ENCODE peak calls at places on chromosomes 2 and 18, in five cellular contexts. One of them, this sample, is unnamed. For H3K4me1, the result is how much of the 10 kb centered on the place peaks cover.

GRCh38 chr2:54589340-54590215 is 133.5 kb downstream of the SPTBN1 start:
- DNase-seq in K562: peak
- DNase-seq in fibroblast of lung: peak
- DNase-seq in mammary epithelial cell: no peak
- DNase-seq in testis: no peak
- DNase-seq in this sample: peak

GRCh38 chr2:170073288-170073687 is 104.7 kb upstream of the MYO3B start:
- DNase-seq in mammary epithelial cell: peak
- DNase-seq in K562: no peak
- DNase-seq in testis: peak
- DNase-seq in fibroblast of lung: peak
- DNase-seq in this sample: no peak

GRCh38 chr2:89763254-89763580 is 1071.7 kb downstream of the RPIA start:
- DNase-seq in testis: no peak
- DNase-seq in mammary epithelial cell: no peak
- DNase-seq in K562: peak
- DNase-seq in fibroblast of lung: no peak
- DNase-seq in this sample: no peak

GRCh38 chr2:64692401-64692800 is 38.7 kb upstream of the SERTAD2 start:
- DNase-seq in fibroblast of lung: peak
- DNase-seq in mammary epithelial cell: no peak
- DNase-seq in K562: no peak
- DNase-seq in testis: no peak
- DNase-seq in this sample: no peak

GRCh38 chr2:120558892-120559291 is 176.8 kb upstream of the GLI2 start:
- DNase-seq in K562: no peak
- DNase-seq in testis: no peak
- DNase-seq in mammary epithelial cell: no peak
- DNase-seq in fibroblast of lung: no peak
- DNase-seq in this sample: no peak

GRCh38 chr2:178860551-178860950 is 53.3 kb upstream of the TTN start:
- DNase-seq in mammary epithelial cell: peak
- DNase-seq in fibroblast of lung: no peak
- DNase-seq in testis: peak
- DNase-seq in K562: no peak
- DNase-seq in this sample: no peak

GRCh38 chr2:191869178-191869577 is 22.3 kb upstream of the CAVIN2 start:
- DNase-seq in K562: peak
- DNase-seq in mammary epithelial cell: no peak
- DNase-seq in fibroblast of lung: peak
- DNase-seq in testis: peak
- DNase-seq in this sample: no peak

GRCh38 chr2:57728691-57729090 is 317.9 kb upstream of the VRK2 start:
- DNase-seq in mammary epithelial cell: no peak
- DNase-seq in fibroblast of lung: no peak
- DNase-seq in testis: no peak
- DNase-seq in K562: no peak
- DNase-seq in this sample: no peak

GRCh38 chr2:65294701-65295100 is 67.1 kb downstream of the ACTR2 start:
- DNase-seq in mammary epithelial cell: no peak
- DNase-seq in testis: no peak
- DNase-seq in fibroblast of lung: no peak
- DNase-seq in K562: peak
- DNase-seq in this sample: no peak

GRCh38 chr18:62030091-62030985 is 137.5 kb upstream of the RNF152 start:
- DNase-seq in mammary epithelial cell: no peak
- DNase-seq in K562: no peak
- DNase-seq in testis: no peak
- DNase-seq in fibroblast of lung: peak
- DNase-seq in this sample: no peak

GRCh38 chr2:112143150-112143549 is 5.0 kb downstream of the FBLN7 start:
- DNase-seq in testis: peak
- DNase-seq in mammary epithelial cell: no peak
- DNase-seq in K562: no peak
- DNase-seq in fibroblast of lung: no peak
- DNase-seq in this sample: no peak

GRCh38 chr2:27887122-27887521 is 3.1 kb downstream of the RBKS start:
- DNase-seq in mammary epithelial cell: no peak
- DNase-seq in fibroblast of lung: no peak
- DNase-seq in testis: no peak
- DNase-seq in K562: no peak
- DNase-seq in this sample: no peak

GRCh38 chr2:4715065-4715464 is 977.1 kb upstream of the SOX11 start:
- DNase-seq in K562: no peak
- DNase-seq in fibroblast of lung: no peak
- DNase-seq in testis: no peak
- DNase-seq in mammary epithelial cell: no peak
- DNase-seq in this sample: no peak

GRCh38 chr2:30436859-30437435 is 10.1 kb upstream of the LCLAT1 start:
- DNase-seq in testis: no peak
- DNase-seq in mammary epithelial cell: no peak
- DNase-seq in fibroblast of lung: no peak
- DNase-seq in K562: no peak
- DNase-seq in this sample: no peak

GRCh38 chr18:28009589-28009988 is 167.3 kb downstream of the CDH2 start:
- DNase-seq in K562: no peak
- DNase-seq in mammary epithelial cell: no peak
- DNase-seq in fibroblast of lung: no peak
- DNase-seq in testis: no peak
- DNase-seq in this sample: no peak

GRCh38 chr2:239471011-239471792 is 70.4 kb upstream of the HDAC4 start:
- DNase-seq in fibroblast of lung: no peak
- DNase-seq in mammary epithelial cell: no peak
- DNase-seq in K562: no peak
- DNase-seq in testis: no peak
- DNase-seq in this sample: peak

GRCh38 chr2:109513749-109514588 is 99.8 kb downstream of the SEPTIN10 start:
- DNase-seq in mammary epithelial cell: peak
- DNase-seq in fibroblast of lung: peak
- DNase-seq in testis: peak
- DNase-seq in K562: no peak
- DNase-seq in this sample: no peak

GRCh38 chr2:23689891-23690290 is 237.0 kb downstream of the ATAD2B start:
- DNase-seq in fibroblast of lung: no peak
- DNase-seq in mammary epithelial cell: no peak
- DNase-seq in testis: no peak
- DNase-seq in K562: no peak
- DNase-seq in this sample: no peak

GRCh38 chr2:143968860-143969259 is 551.1 kb downstream of the ZEB2 start:
- DNase-seq in testis: no peak
- DNase-seq in fibroblast of lung: no peak
- DNase-seq in mammary epithelial cell: peak
- DNase-seq in K562: no peak
- DNase-seq in this sample: no peak

GRCh38 chr2:190328748-190329147 is 9.1 kb upstream of the HIBCH start:
- DNase-seq in mammary epithelial cell: no peak
- DNase-seq in K562: no peak
- DNase-seq in testis: no peak
- DNase-seq in fibroblast of lung: no peak
- DNase-seq in this sample: no peak

GRCh38 chr2:239994086-239994485 is 31.1 kb downstream of the NDUFA10 start:
- DNase-seq in testis: no peak
- DNase-seq in mammary epithelial cell: no peak
- DNase-seq in fibroblast of lung: no peak
- DNase-seq in K562: no peak
- DNase-seq in this sample: no peak

GRCh38 chr2:95025406-95026319 is at the start of gene MAL:
- DNase-seq in testis: no peak
- DNase-seq in K562: peak
- DNase-seq in fibroblast of lung: peak
- DNase-seq in mammary epithelial cell: peak
- DNase-seq in this sample: peak

GRCh38 chr2:201129044-201129505 is 13.1 kb downstream of the CFLAR start:
- DNase-seq in K562: no peak
- DNase-seq in mammary epithelial cell: peak
- DNase-seq in testis: no peak
- DNase-seq in fibroblast of lung: peak
- DNase-seq in this sample: no peak

GRCh38 chr2:2013476-2013875 is 269.2 kb upstream of the PXDN start:
- DNase-seq in testis: no peak
- DNase-seq in mammary epithelial cell: no peak
- DNase-seq in K562: no peak
- DNase-seq in fibroblast of lung: no peak
- DNase-seq in this sample: no peak

GRCh38 chr2:230828272-230828961 is 36.3 kb upstream of the ITM2C start:
- DNase-seq in K562: peak
- DNase-seq in fibroblast of lung: no peak
- DNase-seq in mammary epithelial cell: no peak
- DNase-seq in testis: no peak
- DNase-seq in this sample: no peak

GRCh38 chr2:224517963-224518362 is 67.2 kb downstream of the CUL3 start:
- DNase-seq in mammary epithelial cell: no peak
- DNase-seq in fibroblast of lung: no peak
- DNase-seq in testis: no peak
- DNase-seq in K562: no peak
- DNase-seq in this sample: no peak
- H3K4me1 ChIP-seq in mammary epithelial cell: under half
- H3K4me1 ChIP-seq in fibroblast of lung: under half
- H3K4me1 ChIP-seq in testis: under half
- H3K4me1 ChIP-seq in K562: under half
- H3K4me1 ChIP-seq in this sample: under half

GRCh38 chr2:43341959-43342757 is 115.8 kb upstream of the ZFP36L2 start:
- DNase-seq in fibroblast of lung: no peak
- DNase-seq in mammary epithelial cell: no peak
- DNase-seq in testis: no peak
- DNase-seq in K562: no peak
- DNase-seq in this sample: no peak
- H3K4me1 ChIP-seq in fibroblast of lung: under half
- H3K4me1 ChIP-seq in mammary epithelial cell: under half
- H3K4me1 ChIP-seq in testis: half or more
- H3K4me1 ChIP-seq in K562: under half
- H3K4me1 ChIP-seq in this sample: under half

DNA sequence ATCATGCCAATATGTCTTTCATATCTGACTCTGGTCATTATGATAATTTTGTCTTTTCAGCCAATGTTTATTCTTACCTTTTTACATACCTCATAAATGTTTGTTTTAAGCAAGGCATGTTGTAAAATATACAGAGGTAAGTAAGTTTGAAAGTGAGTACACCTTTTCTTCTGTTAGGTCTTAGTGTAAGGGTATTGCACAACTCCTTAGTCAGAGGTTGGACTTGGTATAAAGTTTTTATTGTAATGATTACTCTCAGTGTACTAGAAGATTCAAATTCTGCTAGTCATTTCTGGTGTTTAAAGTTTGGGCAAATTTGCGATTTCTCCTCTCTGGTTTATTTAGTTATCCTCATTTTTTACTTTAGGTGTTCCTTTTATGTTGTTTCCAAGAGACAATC is 564.3 kb upstream of the FSIP2 start:
- DNase-seq in mammary epithelial cell: no peak
- DNase-seq in testis: no peak
- DNase-seq in K562: no peak
- DNase-seq in fibroblast of lung: no peak
- DNase-seq in this sample: no peak
- H3K4me1 ChIP-seq in mammary epithelial cell: under half
- H3K4me1 ChIP-seq in testis: under half
- H3K4me1 ChIP-seq in K562: under half
- H3K4me1 ChIP-seq in fibroblast of lung: under half
- H3K4me1 ChIP-seq in this sample: under half

GRCh38 chr2:172098650-172099471 is 3.8 kb downstream of the DLX2 start:
- DNase-seq in fibroblast of lung: peak
- DNase-seq in testis: no peak
- DNase-seq in K562: peak
- DNase-seq in mammary epithelial cell: peak
- DNase-seq in this sample: no peak
- H3K4me1 ChIP-seq in fibroblast of lung: under half
- H3K4me1 ChIP-seq in testis: under half
- H3K4me1 ChIP-seq in K562: under half
- H3K4me1 ChIP-seq in mammary epithelial cell: half or more
- H3K4me1 ChIP-seq in this sample: half or more

GRCh38 chr2:218017211-218018053 is 14.6 kb upstream of the TNS1 start:
- DNase-seq in K562: no peak
- DNase-seq in testis: peak
- DNase-seq in mammary epithelial cell: no peak
- DNase-seq in fibroblast of lung: no peak
- DNase-seq in this sample: no peak

GRCh38 chr2:218013289-218013688 is 10.5 kb upstream of the TNS1 start:
- DNase-seq in mammary epithelial cell: no peak
- DNase-seq in fibroblast of lung: no peak
- DNase-seq in K562: no peak
- DNase-seq in testis: no peak
- DNase-seq in this sample: no peak

GRCh38 chr2:218014706-218015685 is 12.2 kb upstream of the TNS1 start:
- DNase-seq in testis: no peak
- DNase-seq in K562: no peak
- DNase-seq in mammary epithelial cell: no peak
- DNase-seq in fibroblast of lung: no peak
- DNase-seq in this sample: no peak

GRCh38 chr2:218016810-218017209 is 14.0 kb upstream of the TNS1 start:
- DNase-seq in K562: no peak
- DNase-seq in mammary epithelial cell: no peak
- DNase-seq in fibroblast of lung: no peak
- DNase-seq in testis: no peak
- DNase-seq in this sample: no peak

DNA sequence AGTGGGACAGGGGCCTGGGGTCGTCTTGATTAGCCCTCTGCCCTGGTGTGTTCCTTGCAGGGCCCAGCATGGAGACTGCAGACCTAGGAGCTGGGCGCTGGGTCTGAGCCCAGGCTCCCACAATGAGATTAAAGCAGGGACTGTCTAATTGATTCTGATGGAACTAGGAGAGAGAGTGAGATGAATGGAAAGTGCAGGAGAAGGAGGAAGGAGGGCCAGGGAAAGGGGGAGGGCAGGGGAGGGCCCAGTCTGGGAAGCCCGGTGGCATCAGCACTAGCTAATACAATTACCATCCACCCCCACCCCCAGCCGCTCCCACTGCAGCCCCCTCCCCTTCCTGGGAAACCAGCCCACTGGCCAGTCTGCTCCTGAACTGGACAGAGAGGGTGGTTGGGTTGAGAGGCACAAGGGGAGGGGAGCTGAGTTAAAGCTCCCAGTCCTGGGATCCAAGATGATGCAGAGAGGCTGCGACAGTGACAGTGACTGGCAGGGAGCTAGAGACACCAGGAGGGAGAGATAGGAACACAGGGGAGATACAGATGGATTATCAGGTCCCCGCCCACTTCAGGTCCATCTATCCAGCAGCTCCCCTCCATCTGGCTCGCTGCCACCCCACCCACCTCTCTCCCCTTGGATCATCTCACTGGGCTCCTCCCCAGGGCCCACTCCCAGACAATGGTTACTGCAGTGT is 13.2 kb upstream of the TNS1 start:
- DNase-seq in fibroblast of lung: no peak
- DNase-seq in testis: no peak
- DNase-seq in mammary epithelial cell: no peak
- DNase-seq in K562: no peak
- DNase-seq in this sample: no peak
- H3K4me1 ChIP-seq in fibroblast of lung: under half
- H3K4me1 ChIP-seq in testis: under half
- H3K4me1 ChIP-seq in mammary epithelial cell: under half
- H3K4me1 ChIP-seq in K562: under half
- H3K4me1 ChIP-seq in this sample: under half